ENCODE peak calls at places on chromosomes 4 and X, in five cellular contexts. T is osteoblast, A is HepG2, X is endothelial cell of umbilical vein, V is neural progenitor cell. G is an unnamed sample.
A peak's percentile ranks its signal among the peaks of the same experiment; 100 is the strongest.

GRCh38 chrX:38768079-38768478 is 33.2 kb upstream of the MID1IP1 start:
- DNase-seq in X (peak; percentile 15), T (peak; percentile 49), A (no peak), V (no peak), G (peak; percentile 6)

GRCh38 chrX:123818243-123818642 is 41.6 kb upstream of the XIAP start:
- DNase-seq in T (peak; percentile 82), V (no peak), X (no peak), A (peak; percentile 63), G (peak; percentile 96)

GRCh38 chrX:103396186-103396585 is 19.8 kb downstream of the BEX3 start:
- DNase-seq in T (peak; percentile 29), X (peak; percentile 37), A (no peak), V (no peak), G (peak; percentile 41)

GRCh38 chrX:97399400-97399799 is 515.7 kb downstream of the RPA4 start:
- DNase-seq in A (no peak), X (peak; percentile 32), V (no peak), T (peak; percentile 34), G (no peak)

GRCh38 chr4:13523591-13524503 is 20.5 kb downstream of the NKX3-2 start:
- DNase-seq in T (peak; percentile 55), A (no peak), X (no peak), V (no peak), G (no peak)

GRCh38 chrX:49171752-49172279 is at the start of gene PLP2:
- DNase-seq in X (peak; percentile 31), A (no peak), V (peak; percentile 43), T (peak; percentile 93), G (peak; percentile 72)

GRCh38 chr4:55345980-55346850 is at the start of gene SRD5A3:
- DNase-seq in X (peak; percentile 85), A (peak; percentile 66), T (peak; percentile 98), V (peak; percentile 92), G (peak; percentile 73)

GRCh38 chr4:5500165-5500564 is 208.2 kb downstream of the EVC2 start:
- DNase-seq in T (no peak), V (no peak), A (no peak), X (no peak), G (peak; percentile 31)

GRCh38 chr4:165294907-165295306 is 32.6 kb upstream of the MSMO1 start:
- DNase-seq in V (peak; percentile 32), A (no peak), T (no peak), X (no peak), G (no peak)

GRCh38 chrX:104618106-104618895 is 52.3 kb downstream of the IL1RAPL2 start:
- DNase-seq in V (no peak), T (peak; percentile 22), X (no peak), A (no peak), G (peak; percentile 84)

GRCh38 chrX:1336331-1337143 is at the start of gene IL3RA:
- DNase-seq in V (no peak), X (peak; percentile 63), A (no peak), T (peak; percentile 87), G (no peak)

GRCh38 chrX:2584216-2584615 is 83.4 kb upstream of the DHRSX start:
- DNase-seq in T (peak; percentile 38), V (peak; percentile 59), A (no peak), X (no peak), G (no peak)

GRCh38 chr4:78691971-78692814 is 84.0 kb upstream of the BMP2K start:
- DNase-seq in A (no peak), V (no peak), X (no peak), T (no peak), G (no peak)

GRCh38 chr4:113760094-113760851 is 1.3 kb downstream of the CAMK2D start:
- DNase-seq in A (no peak), X (peak; percentile 67), T (peak; percentile 76), V (peak; percentile 62), G (peak; percentile 59)

GRCh38 chrX:57902633-57903032 is 7.6 kb downstream of the ZXDA start:
- DNase-seq in T (no peak), A (no peak), V (no peak), X (no peak), G (no peak)

GRCh38 chrX:103309860-103310591 is 764 bp downstream of the BEX2 start:
- DNase-seq in A (no peak), V (peak; percentile 28), T (no peak), X (no peak), G (no peak)

GRCh38 chr4:93203708-93204107 is 624.8 kb upstream of the ATOH1 start:
- DNase-seq in V (peak; percentile 6), X (no peak), T (no peak), A (peak; percentile 6), G (peak; percentile 2)

GRCh38 chrX:69503835-69504625 is at the start of gene NALF2:
- DNase-seq in X (peak; percentile 42), T (peak; percentile 84), A (peak; percentile 59), V (peak; percentile 90), G (peak; percentile 45)

GRCh38 chr4:6008766-6009385 is 9.4 kb downstream of the C4orf50 start:
- DNase-seq in X (no peak), T (peak; percentile 55), A (no peak), V (no peak), G (no peak)

GRCh38 chrX:107827852-107828251 is 2.2 kb downstream of the MID2 start:
- DNase-seq in T (peak; percentile 43), X (no peak), V (no peak), A (no peak), G (peak; percentile 10)

GRCh38 chr4:139144161-139144859 is 32.7 kb downstream of the ELF2 start:
- DNase-seq in V (peak; percentile 43), X (no peak), T (peak; percentile 19), A (no peak), G (peak; percentile 77)

GRCh38 chr4:12791536-12791935 is 692.6 kb downstream of the RAB28 start:
- DNase-seq in T (no peak), V (no peak), X (no peak), A (no peak), G (no peak)

GRCh38 chrX:118823263-118824172 is at the start of gene ZCCHC12:
- DNase-seq in A (peak; percentile 18), V (peak; percentile 91), X (peak; percentile 54), T (peak; percentile 84), G (peak; percentile 25)

GRCh38 chrX:50799531-50799961 is 14.4 kb downstream of the SHROOM4 start:
- DNase-seq in X (peak; percentile 79), V (no peak), A (no peak), T (no peak), G (peak; percentile 81)

GRCh38 chr4:68299492-68300457 is 50.1 kb downstream of the YTHDC1 start:
- DNase-seq in V (no peak), A (peak; percentile 53), T (no peak), X (no peak), G (peak; percentile 2)

DNA sequence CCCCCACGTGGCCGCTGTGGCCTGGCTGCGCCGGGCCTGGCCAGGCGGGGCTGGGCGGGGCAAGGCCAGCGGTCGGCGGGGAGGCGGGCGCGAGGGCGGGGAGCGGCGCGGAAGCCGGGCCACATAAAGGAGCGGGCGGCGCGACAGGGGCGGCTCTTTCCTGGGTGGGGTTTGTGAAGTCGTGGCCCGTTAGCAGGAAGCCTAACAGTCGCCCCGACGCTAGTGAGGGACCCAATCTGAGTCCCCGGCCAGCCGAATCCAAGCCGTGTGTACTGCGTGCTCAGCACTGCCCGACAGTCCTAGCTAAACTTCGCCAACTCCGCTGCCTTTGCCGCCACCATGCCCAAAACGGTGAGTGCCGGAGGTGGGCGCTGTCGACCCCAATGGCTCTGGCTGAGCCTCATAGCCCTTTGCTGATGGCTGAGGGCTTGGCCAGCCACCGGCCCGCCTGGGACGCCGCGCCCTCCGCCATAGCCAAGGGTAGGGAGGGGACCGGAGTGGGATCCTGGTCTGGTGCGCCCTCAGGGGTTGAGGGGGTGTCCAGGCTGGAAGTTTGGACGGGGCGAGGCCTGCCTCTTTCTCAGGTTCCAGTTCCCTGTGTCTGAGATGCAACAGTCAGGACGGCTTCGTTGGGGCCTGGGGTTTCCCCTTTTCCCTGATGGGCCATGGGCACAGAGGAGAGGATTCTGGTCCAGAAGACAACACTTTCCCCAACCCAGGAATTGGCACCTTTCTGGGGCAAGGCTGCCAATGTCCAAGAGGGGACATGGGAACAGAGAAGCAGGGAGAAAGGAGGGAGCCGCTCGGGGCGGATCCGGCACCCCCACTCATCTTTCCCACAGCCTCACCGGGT is at the start of gene MSN:
- DNase-seq in A (no peak), X (peak; percentile 52), T (peak; percentile 80), V (peak; percentile 68), G (peak; percentile 55)
- TF ChIP-seq CTCF in A (no peak), X (no peak), T (peak; percentile 12), V (peak; percentile 43), G (no peak)

GRCh38 chr4:1229117-1229849 is 19.6 kb downstream of the CTBP1 start:
- DNase-seq in A (no peak), T (no peak), X (no peak), V (no peak), G (no peak)

GRCh38 chr4:1230971-1231636 is 17.8 kb downstream of the CTBP1 start:
- DNase-seq in X (no peak), T (no peak), A (no peak), V (no peak), G (no peak)

GRCh38 chr4:1231637-1232360 is 17.1 kb downstream of the CTBP1 start:
- DNase-seq in X (no peak), A (no peak), T (peak; percentile 81), V (no peak), G (no peak)

GRCh38 chr4:1227817-1228216 is 21.1 kb downstream of the CTBP1 start:
- DNase-seq in A (no peak), T (no peak), V (no peak), X (no peak), G (no peak)

DNA sequence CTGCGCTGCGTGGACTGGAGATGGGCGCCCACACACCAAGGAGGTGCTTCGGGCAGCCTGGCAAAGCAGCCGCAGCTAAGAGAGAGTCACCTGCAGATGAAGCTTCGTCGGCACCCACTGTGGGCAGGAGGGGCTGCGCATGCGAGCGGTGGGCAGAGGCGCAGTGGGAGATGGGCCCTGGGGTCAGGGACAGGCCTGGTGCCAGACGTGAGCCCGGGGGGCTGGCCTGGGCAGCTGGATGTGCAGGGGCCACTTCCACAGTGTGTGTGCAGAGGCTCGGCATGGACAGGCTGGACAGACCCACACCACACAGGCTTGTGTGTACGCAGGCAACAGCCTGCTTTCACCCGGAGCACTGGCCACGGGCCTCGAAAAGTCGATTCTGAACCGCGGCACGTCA is 18.6 kb downstream of the CTBP1 start:
- DNase-seq in V (no peak), T (no peak), A (no peak), X (no peak), G (no peak)
- H4K20me1 ChIP-seq in V (peaks cover 40% of the 10 kb centered on the region), T (peaks cover 34% of the 10 kb centered on the region), A (no peaks in the 10 kb centered on the region), X (no peaks in the 10 kb centered on the region), G (no peaks in the 10 kb centered on the region)

GRCh38 chr4:7156273-7157139 is 35.8 kb upstream of the SORCS2 start:
- DNase-seq in A (no peak), X (peak; percentile 11), T (peak; percentile 91), V (peak; percentile 73), G (no peak)
- TF ChIP-seq CTCF in A (no peak), X (peak; percentile 43), T (peak; percentile 67), V (peak; percentile 57), G (peak; percentile 70)

DNA sequence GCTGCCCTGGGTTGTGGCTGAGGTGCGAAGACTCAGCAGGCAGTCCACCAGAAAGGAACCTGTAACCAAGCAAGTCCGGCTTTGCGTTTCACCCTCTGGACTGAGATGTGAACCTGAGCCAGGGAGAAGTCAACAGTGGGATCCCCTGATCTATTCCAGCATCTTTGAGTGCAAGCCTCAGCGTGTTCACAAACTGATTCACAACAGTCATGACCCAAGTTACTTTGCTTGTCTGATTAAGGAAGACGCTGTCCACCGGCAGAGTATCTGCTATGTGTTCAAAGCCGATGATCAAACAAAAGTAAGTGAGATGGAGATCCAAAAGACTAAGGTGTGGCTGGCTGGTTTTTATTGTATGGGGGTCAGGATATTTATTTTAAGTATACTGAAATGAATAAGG is 11.3 kb downstream of the TBC1D1 start:
- DNase-seq in T (no peak), X (no peak), V (no peak), A (no peak), G (peak; percentile 20)
- H4K20me1 ChIP-seq in T (no peaks in the 10 kb centered on the region), X (no peaks in the 10 kb centered on the region), V (no peaks in the 10 kb centered on the region), A (no peaks in the 10 kb centered on the region), G (no peaks in the 10 kb centered on the region)